ENCODE peak calls at places on chromosomes 2 and 18, in nine cellular contexts. W is cardiac muscle cell, P is fibroblast of lung, F is heart right ventricle, D is left ventricle myocardium inferior, O is HL-60, R is suprapubic skin, L is HCT116, Z is thoracic aorta. Y is an unnamed sample.
A peak's percentile ranks its signal among the peaks of the same experiment; 100 is the strongest.

GRCh38 chr2:239302808-239303557 is 97.8 kb downstream of the HDAC4 start:
- DNase-seq in F (no peak), P (no peak), W (no peak), L (no peak), D (peak; percentile 13), O (peak; percentile 43), R (peak; percentile 62), Z (no peak), Y (peak; percentile 25)

GRCh38 chr2:148048475-148049221 is 27.8 kb downstream of the MBD5 start:
- DNase-seq in P (peak; percentile 73), D (no peak), R (no peak), F (no peak), Z (no peak), L (no peak), O (no peak), W (no peak), Y (no peak)

GRCh38 chr2:213202006-213202405 is 50.6 kb upstream of the IKZF2 start:
- DNase-seq in R (no peak), D (no peak), L (no peak), P (no peak), O (no peak), F (no peak), W (no peak), Z (no peak), Y (no peak)

GRCh38 chr18:48031641-48032040 is 101.2 kb upstream of the SMAD2 start:
- DNase-seq in Z (no peak), L (no peak), D (no peak), W (no peak), O (no peak), R (no peak), P (no peak), F (no peak), Y (no peak)

GRCh38 chr2:69714024-69714423 is 27.9 kb upstream of the ANXA4 start:
- DNase-seq in P (no peak), Z (no peak), D (no peak), R (no peak), L (no peak), O (no peak), F (no peak), W (no peak), Y (no peak)

GRCh38 chr18:34870916-34871315 is 160.8 kb downstream of the DTNA start:
- DNase-seq in O (no peak), P (no peak), Z (no peak), D (no peak), R (no peak), F (no peak), L (no peak), W (no peak), Y (no peak)

GRCh38 chr2:40516604-40517003 is 64.7 kb upstream of the SLC8A1 start:
- DNase-seq in P (peak; percentile 72), L (no peak), R (no peak), O (no peak), D (no peak), W (no peak), Z (no peak), F (no peak), Y (no peak)

GRCh38 chr2:147026664-147027278 is 818.1 kb upstream of the ACVR2A start:
- DNase-seq in Z (no peak), L (no peak), W (no peak), R (no peak), P (peak; percentile 91), O (no peak), D (no peak), F (no peak), Y (no peak)

GRCh38 chr2:106011993-106012392 is 182.1 kb downstream of the UXS1 start:
- DNase-seq in R (no peak), L (no peak), D (no peak), P (no peak), W (no peak), O (no peak), Z (no peak), F (no peak), Y (no peak)

GRCh38 chr2:234488913-234489451 is 7.9 kb downstream of the ARL4C start:
- DNase-seq in P (no peak), Z (no peak), L (no peak), W (no peak), F (no peak), D (no peak), R (no peak), O (no peak), Y (no peak)

GRCh38 chr2:170113168-170113567 is 64.8 kb upstream of the MYO3B start:
- DNase-seq in O (no peak), F (no peak), W (no peak), Z (no peak), R (no peak), D (no peak), L (no peak), P (no peak), Y (no peak)

GRCh38 chr2:203804070-203804469 is 63.5 kb upstream of the CTLA4 start:
- DNase-seq in D (no peak), O (no peak), F (peak; percentile 54), P (peak; percentile 100), W (no peak), L (no peak), Z (no peak), R (peak; percentile 74), Y (no peak)

GRCh38 chr2:96772903-96773675 is 12.4 kb downstream of the CNNM4 start:
- DNase-seq in Z (no peak), P (no peak), O (no peak), F (peak; percentile 11), L (no peak), W (no peak), D (no peak), R (no peak), Y (no peak)

GRCh38 chr2:96775160-96775559 is 14.5 kb downstream of the CNNM4 start:
- DNase-seq in D (no peak), L (no peak), O (no peak), W (no peak), Z (no peak), R (no peak), P (no peak), F (no peak), Y (no peak)

GRCh38 chr2:96771792-96772618 is 11.3 kb downstream of the CNNM4 start:
- DNase-seq in L (no peak), F (no peak), R (no peak), P (no peak), Z (no peak), O (no peak), D (no peak), W (no peak), Y (peak; percentile 18)

GRCh38 chr2:96770451-96770850 is 9.7 kb downstream of the CNNM4 start:
- DNase-seq in D (no peak), Z (no peak), W (no peak), R (no peak), L (no peak), F (no peak), P (no peak), O (no peak), Y (no peak)

GRCh38 chr2:96773922-96774321 is 13.2 kb downstream of the CNNM4 start:
- DNase-seq in F (no peak), O (peak; percentile 43), Z (no peak), P (no peak), L (no peak), R (no peak), W (no peak), D (no peak), Y (no peak)
- H3K4me3 ChIP-seq in F (peak overlapping the region; percentile 10), O (peak overlapping the region; percentile 33), Z (peak overlapping the region; percentile 49), P (no peak overlapping the region), L (no peak overlapping the region), R (peak overlapping the region; percentile 38), W (no peak overlapping the region), D (peak overlapping the region; percentile 25), Y (no peak overlapping the region)

GRCh38 chr2:223053431-223054192 is 1.6 kb downstream of the KCNE4 start:
- DNase-seq in O (no peak), F (no peak), P (no peak), L (no peak), Z (no peak), W (no peak), R (no peak), D (no peak), Y (no peak)

GRCh38 chr2:223050188-223050587 is 1.8 kb upstream of the KCNE4 start:
- DNase-seq in R (no peak), Z (no peak), P (no peak), O (no peak), L (no peak), F (no peak), D (no peak), W (no peak), Y (no peak)

GRCh38 chr2:223052710-223053261 is 796 bp downstream of the KCNE4 start:
- DNase-seq in F (no peak), D (no peak), W (no peak), P (no peak), Z (no peak), O (no peak), L (no peak), R (no peak), Y (no peak)

GRCh38 chr2:223050900-223051299 is 1.1 kb upstream of the KCNE4 start:
- DNase-seq in Z (no peak), W (no peak), F (peak; percentile 35), D (no peak), R (no peak), O (no peak), L (no peak), P (peak; percentile 82), Y (no peak)

DNA sequence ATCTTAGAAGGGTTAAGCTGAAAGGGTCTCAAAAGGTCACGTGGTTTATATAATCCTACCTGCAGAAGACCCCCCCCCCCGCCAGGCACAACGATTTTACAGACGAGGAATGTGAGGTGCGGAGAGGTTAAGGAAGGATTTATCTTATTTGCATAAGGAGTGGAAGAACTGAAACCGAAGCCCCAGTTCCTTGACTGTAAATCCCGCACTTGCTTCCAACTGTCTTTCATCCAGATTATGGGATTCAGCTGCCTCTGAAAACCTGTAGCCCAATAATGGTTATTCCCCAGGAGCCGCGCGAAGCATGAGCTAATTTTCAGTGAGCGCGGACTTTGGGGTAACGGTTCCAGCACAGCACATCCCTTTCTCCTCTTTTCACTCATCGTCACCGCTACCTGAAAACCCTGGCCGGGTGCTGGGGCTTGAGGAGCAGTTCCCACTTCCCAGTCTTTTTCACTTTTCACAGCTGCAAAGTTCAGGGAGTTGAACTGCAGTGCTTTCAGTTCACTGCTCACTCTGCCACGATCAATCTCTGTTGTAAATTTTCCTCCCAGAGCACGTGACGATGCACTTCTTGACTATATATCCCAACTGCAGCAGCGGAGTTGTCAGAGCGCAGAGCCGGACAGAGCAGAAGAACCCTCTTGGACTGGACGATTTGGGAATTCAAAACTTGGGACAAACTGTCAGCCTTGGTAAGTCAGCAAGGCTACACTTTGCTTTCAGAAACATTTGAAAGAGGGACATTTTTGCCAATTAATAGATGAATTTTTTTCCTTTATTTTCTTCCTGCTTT is at the start of gene KCNE4:
- DNase-seq in P (peak; percentile 52), D (no peak), W (no peak), R (no peak), L (no peak), F (peak; percentile 40), O (no peak), Z (no peak), Y (no peak)
- H3K4me3 ChIP-seq in P (peak within 1 kb of the TSS; percentile 63), D (peak within 1 kb of the TSS; percentile 67), W (no peak within 1 kb of the TSS), R (peak within 1 kb of the TSS; percentile 47), L (no peak within 1 kb of the TSS), F (peak within 1 kb of the TSS; percentile 53), O (no peak within 1 kb of the TSS), Z (peak within 1 kb of the TSS; percentile 71), Y (no peak within 1 kb of the TSS)

GRCh38 chr2:8534729-8535397 is 147.0 kb upstream of the ID2 start:
- DNase-seq in W (no peak), F (peak; percentile 54), L (no peak), P (peak; percentile 54), Z (no peak), D (peak; percentile 80), R (peak; percentile 80), O (peak; percentile 82), Y (peak; percentile 58)
- H3K4me3 ChIP-seq in W (no peak overlapping the region), F (no peak overlapping the region), L (no peak overlapping the region), P (no peak overlapping the region), Z (no peak overlapping the region), D (no peak overlapping the region), R (no peak overlapping the region), O (no peak overlapping the region), Y (no peak overlapping the region)

GRCh38 chr2:237490009-237490804 is 3.2 kb downstream of the MLPH start:
- DNase-seq in P (peak; percentile 56), O (no peak), W (no peak), R (peak; percentile 49), L (no peak), Z (no peak), D (no peak), F (no peak), Y (no peak)
- H3K4me3 ChIP-seq in P (no peak overlapping the region), O (no peak overlapping the region), W (no peak overlapping the region), R (no peak overlapping the region), L (peak overlapping the region; percentile 74), Z (no peak overlapping the region), D (peak overlapping the region; percentile 77), F (no peak overlapping the region), Y (no peak overlapping the region)